ENCODE peak calls at places on chromosome 17, in four cellular contexts. M is NT2/D1, I is heart right ventricle, D is small intestine. E is an unnamed sample. For H3K27me3, the result is how much of the 10 kb centered on the place peaks cover.

GRCh38 chr17:42422412-42422957 is 571 bp downstream of the CAVIN1 start:
- DNase-seq in D (peak), M (no peak), I (no peak), E (no peak)

GRCh38 chr17:45838751-45839150 is 5.9 kb upstream of the SPPL2C start:
- DNase-seq in D (no peak), M (no peak), I (no peak), E (no peak)

GRCh38 chr17:45946841-45947256 is 52.2 kb upstream of the STH start:
- DNase-seq in I (no peak), D (no peak), M (no peak), E (no peak)

GRCh38 chr17:14361945-14362508 is 61.1 kb downstream of the HS3ST3B1 start:
- DNase-seq in M (no peak), I (no peak), D (no peak), E (no peak)

GRCh38 chr17:42184717-42185496 is at the start of gene HCRT:
- DNase-seq in D (peak), I (no peak), M (no peak), E (no peak)

GRCh38 chr17:72506773-72507172 is 386.0 kb downstream of the SOX9 start:
- DNase-seq in D (no peak), M (no peak), I (no peak), E (no peak)

GRCh38 chr17:64278614-64279013 is 15.6 kb upstream of the TEX2 start:
- DNase-seq in D (no peak), M (no peak), I (peak), E (no peak)

GRCh38 chr17:31581491-31581890 is 190.0 kb downstream of the RAB11FIP4 start:
- DNase-seq in D (no peak), I (peak), M (no peak), E (no peak)

GRCh38 chr17:17384961-17385360 is 81.8 kb downstream of the NT5M start:
- DNase-seq in M (no peak), I (no peak), D (no peak), E (no peak)

GRCh38 chr17:61409301-61410099 is 9.9 kb downstream of the TBX2 start:
- DNase-seq in M (no peak), I (peak), D (peak), E (no peak)

GRCh38 chr17:6066183-6066948 is 3.8 kb upstream of the WSCD1 start:
- DNase-seq in D (no peak), I (no peak), M (no peak), E (no peak)

GRCh38 chr17:74831442-74832146 is 28.1 kb downstream of the GRIN2C start:
- DNase-seq in I (no peak), M (no peak), D (peak), E (no peak)

GRCh38 chr17:29133146-29133713 is 47.0 kb downstream of the MYO18A start:
- DNase-seq in I (peak), D (no peak), M (no peak), E (peak)

GRCh38 chr17:51045616-51046526 is 74.8 kb downstream of the SPAG9 start:
- DNase-seq in D (no peak), M (peak), I (no peak), E (no peak)

GRCh38 chr17:75031972-75032895 is 14.5 kb downstream of the ATP5PD start:
- DNase-seq in M (no peak), I (peak), D (peak), E (peak)

GRCh38 chr17:17722081-17722905 is 41.0 kb downstream of the RAI1 start:
- DNase-seq in I (no peak), M (no peak), D (no peak), E (no peak)

GRCh38 chr17:81870155-81870977 is 771 bp downstream of the ARHGDIA start:
- DNase-seq in I (peak), M (no peak), D (peak), E (no peak)

GRCh38 chr17:55769625-55770000 is 18.8 kb downstream of the PCTP start:
- DNase-seq in D (no peak), M (no peak), I (no peak), E (no peak)

GRCh38 chr17:35726609-35727460 is 4.6 kb upstream of the RASL10B start:
- DNase-seq in D (peak), M (no peak), I (peak), E (no peak)

GRCh38 chr17:51029568-51030463 is 90.9 kb downstream of the SPAG9 start:
- DNase-seq in M (no peak), D (peak), I (no peak), E (no peak)

GRCh38 chr17:6506679-6507231 is 49.6 kb downstream of the PITPNM3 start:
- DNase-seq in M (no peak), D (peak), I (no peak), E (no peak)

GRCh38 chr17:37848690-37849616 is 75.3 kb upstream of the TBC1D3K start:
- DNase-seq in D (peak), M (no peak), I (no peak), E (no peak)

GRCh38 chr17:37849617-37849972 is 74.6 kb upstream of the TBC1D3K start:
- DNase-seq in D (no peak), M (no peak), I (no peak), E (no peak)

GRCh38 chr17:37844977-37845293 is 79.3 kb upstream of the TBC1D3K start:
- DNase-seq in D (no peak), M (no peak), I (no peak), E (no peak)

GRCh38 chr17:37847102-37847501 is 77.1 kb upstream of the TBC1D3K start:
- DNase-seq in I (no peak), M (no peak), D (no peak), E (no peak)

DNA sequence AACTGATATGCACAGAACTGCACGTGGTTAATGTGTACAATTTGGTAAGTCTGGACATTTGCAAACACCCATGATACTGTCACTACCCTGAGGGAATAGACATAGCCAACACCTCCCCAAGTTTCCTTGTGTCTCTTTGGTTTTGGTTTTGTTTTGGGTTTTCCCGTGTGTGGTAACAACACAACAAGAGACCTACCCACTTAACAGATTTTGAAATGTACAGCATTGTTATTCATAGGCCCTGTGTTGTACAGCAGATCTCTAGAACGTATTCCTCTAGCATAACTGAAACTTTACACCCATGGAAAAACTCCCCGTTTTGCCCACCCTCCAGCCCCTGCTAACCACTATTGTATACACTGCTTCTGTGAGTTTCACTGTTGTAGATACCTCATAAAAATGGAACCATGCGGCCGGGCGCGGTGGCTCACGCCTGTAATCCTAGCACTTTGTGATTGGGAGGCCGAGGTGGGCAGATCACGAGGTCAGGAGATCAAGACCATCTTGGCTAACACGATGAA is 76.3 kb upstream of the TBC1D3K start:
- DNase-seq in I (no peak), D (no peak), M (no peak), E (no peak)
- H3K27me3 ChIP-seq in I (under half), D (under half), M (under half), E (under half)

GRCh38 chr17:41176744-41177387 is 1.2 kb downstream of the KRTAP4-2 start:
- DNase-seq in D (no peak), I (no peak), M (no peak), E (no peak)

GRCh38 chr17:41177727-41178271 is at the start of gene KRTAP4-2:
- DNase-seq in D (no peak), I (no peak), M (no peak), E (no peak)

GRCh38 chr17:41168121-41168520 is at the start of gene KRTAP4-3:
- DNase-seq in M (no peak), I (no peak), D (no peak), E (no peak)

GRCh38 chr17:41167561-41167960 is 460 bp downstream of the KRTAP4-3 start:
- DNase-seq in I (no peak), M (no peak), D (no peak), E (no peak)

GRCh38 chr17:41171881-41172280 is 3.9 kb upstream of the KRTAP4-3 start:
- DNase-seq in D (no peak), M (no peak), I (no peak), E (no peak)
- H3K27me3 ChIP-seq in D (under half), M (under half), I (under half), E (under half)

GRCh38 chr17:49063652-49064051 is 66.5 kb downstream of the IGF2BP1 start:
- DNase-seq in M (no peak), I (no peak), D (no peak), E (no peak)

GRCh38 chr17:49069585-49070273 is 62.8 kb upstream of the B4GALNT2 start:
- DNase-seq in M (no peak), D (no peak), I (no peak), E (no peak)

GRCh38 chr17:49061524-49061943 is 64.3 kb downstream of the IGF2BP1 start:
- DNase-seq in I (no peak), M (no peak), D (no peak), E (no peak)

GRCh38 chr17:49071106-49071505 is 61.5 kb upstream of the B4GALNT2 start:
- DNase-seq in D (no peak), I (no peak), M (no peak), E (no peak)

GRCh38 chr17:49067163-49067562 is 65.4 kb upstream of the B4GALNT2 start:
- DNase-seq in I (no peak), M (no peak), D (no peak), E (no peak)
- H3K27me3 ChIP-seq in I (under half), M (under half), D (under half), E (under half)

GRCh38 chr17:38533241-38533640 is 72.5 kb downstream of the SRCIN1 start:
- DNase-seq in D (no peak), I (no peak), M (no peak), E (no peak)

GRCh38 chr17:38534498-38534885 is 71.3 kb downstream of the SRCIN1 start:
- DNase-seq in D (no peak), I (no peak), M (no peak), E (no peak)

GRCh38 chr17:38535886-38536285 is 69.9 kb downstream of the SRCIN1 start:
- DNase-seq in M (no peak), I (no peak), D (no peak), E (no peak)

GRCh38 chr17:38533706-38534497 is 71.8 kb downstream of the SRCIN1 start:
- DNase-seq in I (no peak), D (no peak), M (no peak), E (no peak)

DNA sequence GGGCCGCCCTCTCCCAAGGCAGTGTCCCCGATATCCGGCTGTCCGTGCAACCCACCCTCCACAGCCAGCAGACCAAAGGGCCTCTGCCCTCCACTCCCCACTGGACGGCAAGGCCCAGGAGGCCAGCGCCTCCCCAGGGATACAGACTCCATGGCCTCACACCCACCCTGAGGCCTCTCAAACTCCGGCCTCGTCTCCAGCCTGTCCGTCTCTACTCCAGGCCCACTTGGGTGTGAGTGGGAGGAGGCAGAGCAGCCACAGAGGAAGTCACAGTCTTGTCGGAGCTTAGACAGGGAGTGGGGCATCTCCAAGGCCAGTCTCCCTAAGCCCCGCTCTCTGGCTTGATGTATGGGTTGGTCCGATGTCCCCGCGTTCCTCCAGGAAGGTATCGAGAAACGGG is 73.3 kb downstream of the SRCIN1 start:
- DNase-seq in I (no peak), M (no peak), D (no peak), E (no peak)
- H3K27me3 ChIP-seq in I (under half), M (under half), D (under half), E (under half)

GRCh38 chr17:39090400-39090799 is 61.0 kb downstream of the PLXDC1 start:
- DNase-seq in M (no peak), I (no peak), D (no peak), E (no peak)
- H3K27me3 ChIP-seq in M (under half), I (under half), D (under half), E (under half)

DNA sequence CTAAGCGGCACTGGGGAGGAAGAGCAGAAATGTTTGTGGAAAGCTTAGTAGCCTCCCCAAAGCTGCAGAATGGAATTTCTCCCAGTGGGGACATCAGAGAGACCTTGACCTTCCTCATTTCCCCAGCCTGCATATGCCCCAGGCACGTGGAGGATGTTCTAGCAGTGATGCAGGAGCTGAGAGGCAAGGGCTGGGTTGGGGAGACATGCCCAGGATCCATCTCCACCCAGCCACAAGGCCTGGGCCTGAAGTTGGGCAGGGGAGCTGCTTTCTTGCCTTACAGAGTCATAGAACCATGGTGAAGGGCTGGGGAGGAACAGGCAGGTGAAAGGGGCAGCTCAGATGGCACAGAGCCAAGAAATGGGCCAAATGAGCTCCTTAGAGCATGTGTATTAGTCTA is 104.0 kb downstream of the TMEM132E start:
- DNase-seq in M (no peak), D (no peak), I (no peak), E (no peak)
- H3K27me3 ChIP-seq in M (under half), D (under half), I (under half), E (under half)

GRCh38 chr17:57861000-57861736 is 11.3 kb upstream of the MRPS23 start:
- DNase-seq in I (peak), M (no peak), D (peak), E (peak)

GRCh38 chr17:57860414-57860999 is 10.7 kb upstream of the MRPS23 start:
- DNase-seq in D (no peak), I (no peak), M (no peak), E (no peak)

GRCh38 chr17:57856792-57857620 is 7.2 kb upstream of the MRPS23 start:
- DNase-seq in D (no peak), M (no peak), I (no peak), E (no peak)

GRCh38 chr17:57859601-57860413 is 10.0 kb upstream of the MRPS23 start:
- DNase-seq in D (no peak), I (no peak), M (no peak), E (no peak)

GRCh38 chr17:57858838-57859237 is 9.0 kb upstream of the MRPS23 start:
- DNase-seq in M (no peak), D (no peak), I (no peak), E (no peak)
- H3K27me3 ChIP-seq in M (under half), D (under half), I (under half), E (under half)

GRCh38 chr17:4476512-4477070 is 22.1 kb upstream of the SPNS2 start:
- DNase-seq in D (peak), M (no peak), I (no peak), E (no peak)
- H3K27me3 ChIP-seq in D (under half), M (under half), I (under half), E (under half)

GRCh38 chr17:1965556-1966273 is 59.4 kb downstream of the RTN4RL1 start:
- DNase-seq in I (no peak), D (no peak), M (no peak), E (no peak)

GRCh38 chr17:1969712-1970111 is 55.4 kb downstream of the RTN4RL1 start:
- DNase-seq in M (no peak), I (no peak), D (no peak), E (no peak)

GRCh38 chr17:1963250-1963649 is 61.9 kb downstream of the RTN4RL1 start:
- DNase-seq in I (no peak), D (no peak), M (no peak), E (no peak)

GRCh38 chr17:1967092-1967662 is 58.0 kb downstream of the RTN4RL1 start:
- DNase-seq in I (no peak), M (peak), D (no peak), E (no peak)

DNA sequence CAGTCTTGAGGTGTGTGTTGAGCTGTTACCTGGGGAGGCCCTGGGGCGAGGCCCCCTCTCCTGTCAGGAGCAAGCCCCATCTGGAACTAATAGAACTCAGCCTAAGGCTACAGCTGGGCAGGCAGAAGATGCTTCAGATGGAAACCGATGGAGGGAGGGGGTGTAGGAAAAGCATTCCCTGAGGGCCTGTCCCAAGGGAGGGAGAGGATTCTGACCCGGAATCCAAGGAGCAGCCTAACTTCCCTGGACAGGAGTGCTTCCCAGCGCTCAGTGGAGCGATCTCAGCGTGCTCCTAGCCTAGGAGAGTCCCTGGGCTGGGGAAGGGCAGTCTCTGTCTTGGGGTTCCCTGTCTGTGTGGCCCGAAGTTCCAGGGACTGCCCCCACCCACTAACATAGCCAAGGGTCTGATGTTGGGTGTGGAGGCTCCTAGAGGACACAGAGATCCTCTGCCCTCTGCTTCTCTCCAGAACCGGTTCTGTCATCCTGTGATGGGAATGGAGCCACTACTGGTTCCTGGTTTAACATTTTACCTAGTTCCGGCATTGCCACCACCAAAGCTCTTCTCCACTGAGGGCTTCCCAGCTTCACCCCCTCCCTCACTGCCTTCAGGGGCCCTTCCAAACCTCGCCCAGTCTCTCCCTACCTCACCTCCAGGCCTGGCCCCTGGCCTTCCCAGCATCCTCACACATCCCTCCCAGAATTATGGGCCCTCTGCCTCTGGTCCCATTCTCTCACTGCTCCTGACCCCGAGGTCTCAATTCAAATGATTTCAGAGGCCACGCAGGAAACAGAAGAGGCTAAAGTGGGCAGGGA is 58.7 kb downstream of the RTN4RL1 start:
- DNase-seq in D (no peak), M (no peak), I (no peak), E (no peak)
- H3K27me3 ChIP-seq in D (under half), M (under half), I (under half), E (under half)